ENCODE peak calls at places on chromosome 1, in six cellular contexts. P, O, N, W, J and V are unnamed samples.

GRCh38 chr1:18955442-18956188 is 861 bp downstream of the IFFO2 start:
- DNase-seq in O (no peak), N (no peak), J (peak), P (peak), W (no peak), V (no peak)

GRCh38 chr1:23558140-23558871 is 995 bp downstream of the ID3 start:
- DNase-seq in J (no peak), W (no peak), N (no peak), P (no peak), O (no peak), V (peak)

GRCh38 chr1:68168545-68169065 is 63.7 kb downstream of the WLS start:
- DNase-seq in J (no peak), W (peak), O (no peak), P (no peak), N (no peak), V (no peak)

GRCh38 chr1:44040418-44040817 is 9.2 kb upstream of the SLC6A9 start:
- DNase-seq in P (no peak), J (peak), O (no peak), N (no peak), W (no peak), V (no peak)

GRCh38 chr1:15945011-15945831 is 30.7 kb downstream of the ZBTB17 start:
- DNase-seq in O (no peak), P (no peak), J (no peak), W (no peak), N (no peak), V (no peak)

GRCh38 chr1:164702664-164703063 is 143.7 kb downstream of the PBX1 start:
- DNase-seq in J (no peak), N (no peak), W (no peak), O (no peak), P (no peak), V (no peak)

GRCh38 chr1:6858586-6858985 is 73.3 kb downstream of the CAMTA1 start:
- DNase-seq in W (no peak), O (peak), P (no peak), J (no peak), N (no peak), V (no peak)

GRCh38 chr1:221604948-221605347 is 136.9 kb downstream of the DUSP10 start:
- DNase-seq in P (no peak), W (no peak), J (no peak), N (no peak), O (no peak), V (no peak)

GRCh38 chr1:46535063-46535462 is 16.4 kb downstream of the KNCN start:
- DNase-seq in O (no peak), J (peak), N (no peak), W (no peak), P (no peak), V (no peak)

GRCh38 chr1:224721000-224721399 is 104.9 kb downstream of the CNIH3 start:
- DNase-seq in W (no peak), P (no peak), O (no peak), J (no peak), N (no peak), V (no peak)